ENCODE peak calls at places on chromosomes 7 and 10, in eight cellular contexts. I is RWPE1, M is brain microvascular endothelial cell, W is endothelial cell, B is HepG2, U is WTC11, S is osteocyte, E is fibroblast of villous mesenchyme. O is an unnamed sample.

GRCh38 chr7:607938-608337 is 88.3 kb upstream of the PDGFA start:
- DNase-seq in I (no peak), M (no peak), W (no peak), B (no peak), U (no peak), S (no peak), E (no peak), O (no peak)

GRCh38 chr10:114301951-114302710 is 63.1 kb downstream of the VWA2 start:
- DNase-seq in I (no peak), M (peak), W (no peak), B (no peak), U (no peak), S (no peak), E (no peak), O (no peak)

GRCh38 chr10:75208177-75208576 is 2.4 kb upstream of the VDAC2 start:
- DNase-seq in I (peak), M (peak), W (no peak), B (no peak), U (no peak), S (no peak), E (peak), O (no peak)

GRCh38 chr7:150978136-150978789 is at the start of gene KCNH2:
- DNase-seq in I (peak), M (no peak), W (no peak), B (no peak), U (peak), S (no peak), E (peak), O (peak)

GRCh38 chr7:28587211-28587610 is 174.9 kb downstream of the CREB5 start:
- DNase-seq in I (peak), M (no peak), W (no peak), B (no peak), U (no peak), S (no peak), E (peak), O (no peak)

GRCh38 chr7:18654709-18655108 is 159.2 kb downstream of the HDAC9 start:
- DNase-seq in I (no peak), M (no peak), W (no peak), B (no peak), U (no peak), S (no peak), E (peak), O (no peak)

GRCh38 chr7:2800923-2801682 is 43.0 kb downstream of the GNA12 start:
- DNase-seq in I (no peak), M (peak), W (no peak), B (peak), U (no peak), S (peak), E (peak), O (no peak)

GRCh38 chr7:139702313-139702731 is 75.5 kb downstream of the HIPK2 start:
- DNase-seq in I (no peak), M (no peak), W (no peak), B (no peak), U (no peak), S (no peak), E (peak), O (no peak)

GRCh38 chr10:73786512-73786885 is 1.1 kb downstream of the ZSWIM8 start:
- DNase-seq in I (no peak), M (no peak), W (no peak), B (no peak), U (no peak), S (no peak), E (no peak), O (no peak)

GRCh38 chr10:132326925-132327324 is 5.1 kb upstream of the LRRC27 start:
- DNase-seq in I (no peak), M (no peak), W (no peak), B (no peak), U (no peak), S (no peak), E (peak), O (no peak)

GRCh38 chr7:28155019-28155660 is 25.5 kb downstream of the JAZF1 start:
- DNase-seq in I (no peak), M (no peak), W (no peak), B (no peak), U (no peak), S (no peak), E (no peak), O (no peak)

GRCh38 chr10:64733980-64734379 is 1212.8 kb downstream of the REEP3 start:
- DNase-seq in I (peak), M (peak), W (peak), B (peak), U (peak), S (no peak), E (peak), O (peak)

GRCh38 chr7:105775580-105775979 is 100.8 kb downstream of the ATXN7L1 start:
- DNase-seq in I (no peak), M (peak), W (no peak), B (no peak), U (no peak), S (no peak), E (peak), O (no peak)

GRCh38 chr7:142626420-142627035 is 122.7 kb upstream of the PRSS1 start:
- DNase-seq in I (no peak), M (peak), W (peak), B (peak), U (peak), S (no peak), E (no peak), O (peak)

GRCh38 chr7:73342645-73343044 is 14.7 kb downstream of the FKBP6 start:
- DNase-seq in I (peak), M (peak), W (peak), B (peak), U (no peak), S (no peak), E (peak), O (no peak)
- TF ChIP-seq CTCF in I (peak), M (peak), W (no peak), B (peak), U (no peak), S (peak), E (peak), O (peak)

GRCh38 chr10:22322663-22323160 is 1.8 kb downstream of the BMI1 start:
- DNase-seq in I (no peak), M (no peak), W (no peak), B (no peak), U (no peak), S (no peak), E (no peak), O (no peak)
- TF ChIP-seq CTCF in I (no peak), M (no peak), W (no peak), B (no peak), U (no peak), S (no peak), E (no peak), O (no peak)

DNA sequence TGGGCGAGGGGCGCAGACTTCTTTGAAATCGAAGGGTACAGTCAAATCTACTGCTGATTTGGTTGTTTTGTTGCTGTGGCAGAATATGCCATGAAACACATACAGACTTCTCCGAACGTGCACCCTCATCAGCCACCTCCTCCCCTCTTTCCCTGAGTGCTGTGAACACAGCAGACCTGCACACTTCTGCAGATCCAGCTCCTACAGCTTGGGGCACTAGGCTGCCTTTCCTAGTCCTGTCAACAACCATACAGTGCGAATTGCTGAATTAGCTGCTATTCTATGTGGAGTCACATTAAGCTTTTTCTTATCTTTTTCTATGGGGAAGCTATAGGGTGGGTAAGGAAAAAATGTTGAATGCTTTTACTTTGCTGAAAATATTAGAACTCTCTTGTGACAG is 57.5 kb downstream of the COL17A1 start:
- DNase-seq in I (peak), M (peak), W (peak), B (peak), U (peak), S (no peak), E (no peak), O (no peak)
- TF ChIP-seq CTCF in I (peak), M (peak), W (no peak), B (peak), U (no peak), S (peak), E (peak), O (peak)

GRCh38 chr10:98328163-98328562 is 60.2 kb upstream of the LOXL4 start:
- DNase-seq in I (no peak), M (no peak), W (no peak), B (no peak), U (no peak), S (no peak), E (no peak), O (no peak)

GRCh38 chr10:98326621-98327027 is 58.6 kb upstream of the LOXL4 start:
- DNase-seq in I (no peak), M (no peak), W (no peak), B (no peak), U (no peak), S (no peak), E (no peak), O (no peak)

GRCh38 chr10:98332623-98333269 is 64.8 kb upstream of the LOXL4 start:
- DNase-seq in I (no peak), M (no peak), W (no peak), B (peak), U (no peak), S (no peak), E (peak), O (no peak)

GRCh38 chr10:98328640-98329039 is 60.6 kb upstream of the LOXL4 start:
- DNase-seq in I (no peak), M (no peak), W (no peak), B (no peak), U (no peak), S (no peak), E (no peak), O (no peak)

DNA sequence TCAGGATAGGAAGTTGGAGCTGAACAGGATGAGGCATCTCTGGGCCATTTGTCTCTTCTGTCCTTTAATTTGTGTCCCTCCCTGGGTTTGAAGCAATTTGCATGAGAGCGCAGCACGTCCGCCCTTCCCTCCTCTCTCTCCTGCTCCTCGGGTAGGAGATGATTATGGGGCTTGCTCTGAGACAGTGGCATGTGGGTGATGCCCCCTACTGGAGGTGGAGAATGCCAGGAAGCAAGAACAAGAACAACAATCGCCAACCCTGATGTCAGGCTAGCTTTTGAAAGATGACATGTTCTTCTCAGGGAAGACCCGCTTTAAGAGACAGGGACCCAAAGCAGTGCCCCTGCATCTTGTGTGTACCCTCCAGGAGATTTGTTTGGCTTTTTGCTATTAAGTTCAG is 63.9 kb upstream of the LOXL4 start:
- DNase-seq in I (no peak), M (no peak), W (no peak), B (peak), U (peak), S (no peak), E (no peak), O (no peak)
- TF ChIP-seq CTCF in I (no peak), M (peak), W (peak), B (peak), U (peak), S (no peak), E (peak), O (no peak)

GRCh38 chr10:78953124-78954008 is 115.4 kb upstream of the ZMIZ1 start:
- DNase-seq in I (no peak), M (no peak), W (no peak), B (no peak), U (no peak), S (no peak), E (peak), O (no peak)

GRCh38 chr10:78952018-78952417 is 116.7 kb upstream of the ZMIZ1 start:
- DNase-seq in I (no peak), M (no peak), W (no peak), B (peak), U (no peak), S (no peak), E (no peak), O (no peak)

GRCh38 chr10:78954009-78954297 is 114.8 kb upstream of the ZMIZ1 start:
- DNase-seq in I (no peak), M (no peak), W (no peak), B (no peak), U (no peak), S (no peak), E (no peak), O (no peak)

GRCh38 chr10:78950656-78951587 is 117.8 kb upstream of the ZMIZ1 start:
- DNase-seq in I (peak), M (no peak), W (no peak), B (no peak), U (no peak), S (no peak), E (peak), O (no peak)

GRCh38 chr10:78952686-78953085 is 116.1 kb upstream of the ZMIZ1 start:
- DNase-seq in I (no peak), M (no peak), W (no peak), B (no peak), U (no peak), S (no peak), E (peak), O (no peak)
- TF ChIP-seq CTCF in I (no peak), M (peak), W (no peak), B (no peak), U (no peak), S (no peak), E (no peak), O (no peak)

GRCh38 chr7:156655232-156655628 is 14.7 kb downstream of the RNF32 start:
- DNase-seq in I (no peak), M (no peak), W (no peak), B (no peak), U (no peak), S (no peak), E (no peak), O (no peak)

GRCh38 chr7:156651472-156651871 is 10.9 kb downstream of the RNF32 start:
- DNase-seq in I (no peak), M (no peak), W (no peak), B (no peak), U (no peak), S (no peak), E (peak), O (no peak)

GRCh38 chr7:156654511-156655231 is 14.1 kb downstream of the RNF32 start:
- DNase-seq in I (no peak), M (no peak), W (no peak), B (no peak), U (no peak), S (no peak), E (no peak), O (no peak)

GRCh38 chr7:156652886-156653568 is 12.5 kb downstream of the RNF32 start:
- DNase-seq in I (no peak), M (peak), W (no peak), B (peak), U (no peak), S (no peak), E (no peak), O (no peak)

GRCh38 chr7:156650042-156650441 is 9.5 kb downstream of the RNF32 start:
- DNase-seq in I (peak), M (no peak), W (peak), B (peak), U (peak), S (no peak), E (peak), O (no peak)
- TF ChIP-seq CTCF in I (peak), M (peak), W (no peak), B (peak), U (no peak), S (peak), E (peak), O (peak)

DNA sequence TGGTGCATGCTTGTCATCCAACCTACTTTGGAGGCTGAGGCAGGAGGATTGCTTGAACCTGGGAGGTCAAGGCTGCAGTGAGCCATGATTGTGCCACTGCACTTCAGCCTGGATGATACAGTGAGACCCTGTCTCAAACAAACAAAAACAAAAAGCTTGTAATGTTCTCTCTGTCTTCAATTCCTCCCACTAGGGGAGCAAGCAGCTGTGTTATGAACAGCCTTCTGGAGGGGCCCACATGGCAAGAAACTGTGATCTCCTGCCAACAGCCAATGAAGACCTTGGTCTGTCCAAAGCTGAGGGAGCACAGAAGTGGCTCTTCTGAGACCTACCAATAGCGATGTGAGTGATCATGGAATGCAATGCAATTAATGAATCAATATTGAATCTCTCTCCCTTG is 229.2 kb downstream of the SEC23IP start:
- DNase-seq in I (no peak), M (no peak), W (no peak), B (no peak), U (no peak), S (no peak), E (no peak), O (no peak)
- TF ChIP-seq CTCF in I (no peak), M (no peak), W (no peak), B (no peak), U (no peak), S (no peak), E (no peak), O (no peak)

GRCh38 chr7:55254596-55255500 is 110.3 kb upstream of the LANCL2 start:
- DNase-seq in I (peak), M (peak), W (peak), B (peak), U (peak), S (peak), E (peak), O (peak)
- TF ChIP-seq CTCF in I (peak), M (peak), W (peak), B (peak), U (peak), S (peak), E (peak), O (peak)